ENCODE peak calls at places on chromosomes 13 and 19, in six cellular contexts. W is Peyer's patch, Z is fibroblast of lung, U is heart left ventricle, J is HCT116, R is thoracic aorta. C is an unnamed sample.

GRCh38 chr19:56348289-56348877 is 33.7 kb upstream of the ZSCAN5A start:
- DNase-seq in J (peak), W (no peak), R (no peak), Z (no peak), U (no peak), C (no peak)

GRCh38 chr13:106407338-106407737 is 128.1 kb downstream of the EFNB2 start:
- DNase-seq in Z (peak), J (no peak), R (no peak), W (no peak), U (no peak), C (no peak)

GRCh38 chr19:9848060-9848459 is 12.9 kb downstream of the PIN1 start:
- DNase-seq in W (no peak), U (no peak), Z (no peak), R (no peak), J (no peak), C (no peak)

GRCh38 chr19:29067831-29068230 is 145.1 kb downstream of the UQCRFS1 start:
- DNase-seq in J (no peak), W (no peak), U (no peak), R (no peak), Z (no peak), C (no peak)

GRCh38 chr19:56299688-56300087 is 15.0 kb downstream of the ZSCAN5A start:
- DNase-seq in R (no peak), W (no peak), J (no peak), Z (no peak), U (no peak), C (no peak)

GRCh38 chr19:32642771-32643170 is 32.2 kb downstream of the ANKRD27 start:
- DNase-seq in J (no peak), U (no peak), R (no peak), Z (no peak), W (peak), C (no peak)

GRCh38 chr13:42011601-42012401 is 36.6 kb upstream of the DGKH start:
- DNase-seq in J (no peak), Z (no peak), U (no peak), R (no peak), W (no peak), C (no peak)

GRCh38 chr13:101556676-101557121 is 104.2 kb downstream of the ITGBL1 start:
- DNase-seq in J (no peak), U (no peak), R (no peak), W (no peak), Z (no peak), C (no peak)

GRCh38 chr19:2494084-2494446 is 18.1 kb downstream of the GADD45B start:
- DNase-seq in Z (peak), J (no peak), U (no peak), R (no peak), W (no peak), C (no peak)

GRCh38 chr13:52615817-52616216 is 26.4 kb upstream of the HNRNPA1L2 start:
- DNase-seq in R (no peak), J (no peak), Z (no peak), W (no peak), U (no peak), C (no peak)

GRCh38 chr19:10769533-10770491 is 51.9 kb downstream of the DNM2 start:
- DNase-seq in Z (no peak), J (no peak), U (peak), R (no peak), W (no peak), C (peak)

GRCh38 chr13:97287047-97287383 is 64.9 kb downstream of the MBNL2 start:
- DNase-seq in W (no peak), R (no peak), U (no peak), J (no peak), Z (no peak), C (no peak)

GRCh38 chr13:29802621-29803020 is 47.8 kb downstream of the UBL3 start:
- DNase-seq in U (no peak), W (no peak), Z (peak), J (no peak), R (no peak), C (no peak)

GRCh38 chr19:40335855-40336700 is 12.1 kb downstream of the C19orf47 start:
- DNase-seq in W (no peak), J (no peak), R (no peak), U (no peak), Z (peak), C (no peak)

GRCh38 chr19:43759515-43759914 is 4.8 kb upstream of the SMG9 start:
- DNase-seq in U (no peak), R (no peak), J (peak), W (no peak), Z (peak), C (no peak)

GRCh38 chr13:84400711-84401110 is 518.4 kb upstream of the SLITRK1 start:
- DNase-seq in R (no peak), Z (peak), W (no peak), U (no peak), J (no peak), C (no peak)

GRCh38 chr13:93862259-93862658 is 617.2 kb downstream of the DCT start:
- DNase-seq in R (no peak), J (no peak), W (no peak), U (no peak), Z (peak), C (no peak)

GRCh38 chr13:21243045-21243842 is 66.8 kb downstream of the MRPL57 start:
- DNase-seq in R (no peak), U (no peak), J (no peak), W (no peak), Z (no peak), C (no peak)

GRCh38 chr19:1401138-1401888 is at the start of gene GAMT:
- DNase-seq in U (peak), R (no peak), J (no peak), Z (peak), W (peak), C (peak)

GRCh38 chr13:98489446-98490194 is 87.3 kb downstream of the STK24 start:
- DNase-seq in U (no peak), J (no peak), R (no peak), Z (no peak), W (no peak), C (no peak)

GRCh38 chr19:23527797-23528196 is 132.5 kb upstream of the ZNF91 start:
- DNase-seq in Z (no peak), U (no peak), W (no peak), R (no peak), J (no peak), C (no peak)

GRCh38 chr19:51473009-51473707 is 5.2 kb upstream of the CEACAM18 start:
- DNase-seq in Z (peak), U (peak), W (peak), J (peak), R (peak), C (peak)

GRCh38 chr19:17872251-17873001 is 681 bp downstream of the SLC5A5 start:
- DNase-seq in R (no peak), Z (no peak), J (no peak), U (no peak), W (peak), C (no peak)

GRCh38 chr13:91922969-91923592 is 524.7 kb downstream of the GPC5 start:
- DNase-seq in U (no peak), J (no peak), Z (no peak), R (no peak), W (no peak), C (no peak)

GRCh38 chr19:18130523-18131242 is 22.3 kb upstream of the PIK3R2 start:
- DNase-seq in J (no peak), R (no peak), U (no peak), W (no peak), Z (no peak), C (no peak)

GRCh38 chr19:23116802-23117571 is at the start of gene ZNF730:
- DNase-seq in U (peak), W (no peak), J (no peak), Z (peak), R (no peak), C (peak)

GRCh38 chr19:39411006-39411831 is 1.2 kb upstream of the PLEKHG2 start:
- DNase-seq in J (no peak), U (no peak), W (peak), Z (peak), R (no peak), C (no peak)

GRCh38 chr13:51341804-51342203 is 2.3 kb downstream of the SERPINE3 start:
- DNase-seq in R (no peak), Z (no peak), U (no peak), W (no peak), J (no peak), C (no peak)

GRCh38 chr19:40542197-40542859 is 34.3 kb upstream of the SHKBP1 start:
- DNase-seq in U (peak), J (no peak), W (peak), R (peak), Z (peak), C (peak)

GRCh38 chr13:29196409-29197074 is 376.4 kb downstream of the MTUS2 start:
- DNase-seq in Z (no peak), R (no peak), U (no peak), J (no peak), W (no peak), C (no peak)

GRCh38 chr13:114000151-114001040 is 26.5 kb upstream of the C13orf46 start:
- DNase-seq in W (no peak), Z (no peak), U (no peak), J (no peak), R (no peak), C (no peak)
- H3K27ac ChIP-seq in W (no peak), Z (no peak), U (no peak), J (no peak), R (no peak), C (no peak)

GRCh38 chr13:110361365-110361911 is 54.4 kb downstream of the COL4A2 start:
- DNase-seq in U (peak), W (no peak), J (no peak), Z (peak), R (peak), C (no peak)
- H3K27ac ChIP-seq in U (peak), W (peak), J (no peak), Z (peak), R (peak), C (no peak)

GRCh38 chr19:47253970-47254369 is 2.4 kb upstream of the CCDC9 start:
- DNase-seq in U (no peak), W (no peak), Z (no peak), R (no peak), J (no peak), C (no peak)
- H3K27ac ChIP-seq in U (no peak), W (no peak), Z (peak), R (no peak), J (peak), C (no peak)

DNA sequence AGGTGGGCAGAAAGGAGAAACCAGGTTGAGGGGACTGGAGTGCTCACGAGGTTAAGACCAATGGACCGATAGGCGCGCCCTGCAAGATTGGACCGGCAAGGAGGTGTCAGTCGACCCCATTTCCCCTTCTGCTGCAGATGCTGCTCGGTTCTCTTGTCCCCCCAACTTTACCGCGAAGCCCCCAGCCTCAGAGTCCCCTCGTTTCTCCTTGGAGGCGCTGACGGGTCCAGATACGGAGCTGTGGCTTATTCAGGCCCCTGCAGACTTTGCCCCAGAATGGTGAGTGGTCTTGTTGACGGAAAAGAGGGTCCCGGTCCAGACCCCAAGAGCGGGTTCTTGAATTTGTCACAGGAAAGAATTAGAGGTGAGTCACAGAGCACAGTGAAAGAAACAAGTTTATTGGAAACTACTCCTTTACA is 522 bp downstream of the POLR1G start:
- DNase-seq in W (no peak), J (no peak), Z (no peak), U (no peak), R (no peak), C (no peak)
- H3K27ac ChIP-seq in W (peak), J (peak), Z (peak), U (no peak), R (no peak), C (no peak)

DNA sequence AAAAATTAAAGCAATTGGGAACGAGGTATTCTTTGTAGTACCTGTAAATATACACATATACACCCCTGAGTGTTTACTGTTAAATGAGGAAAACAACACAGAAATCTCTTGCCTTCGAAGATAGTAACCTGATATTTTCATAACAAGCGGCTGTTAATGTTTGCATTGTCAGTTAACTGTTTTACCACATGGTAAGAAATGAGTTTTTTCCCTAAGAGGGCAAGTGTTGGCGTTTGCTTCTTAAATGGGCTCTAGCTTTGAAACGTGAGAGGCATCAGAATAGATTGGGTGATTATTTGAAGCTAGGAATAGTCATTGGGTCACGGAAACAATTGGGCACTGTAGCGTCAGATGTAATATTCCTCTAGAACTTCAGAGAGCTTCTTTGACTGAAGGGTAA is 22.0 kb upstream of the UPF3A start:
- DNase-seq in U (no peak), Z (no peak), W (no peak), J (no peak), R (no peak), C (no peak)
- H3K27ac ChIP-seq in U (no peak), Z (no peak), W (no peak), J (no peak), R (no peak), C (no peak)

GRCh38 chr13:48401480-48401879 is 11.4 kb downstream of the LPAR6 start:
- DNase-seq in R (no peak), J (no peak), Z (no peak), U (no peak), W (no peak), C (no peak)
- H3K27ac ChIP-seq in R (peak), J (no peak), Z (no peak), U (peak), W (no peak), C (no peak)

GRCh38 chr19:13981988-13982501 is 24.1 kb downstream of the RFX1 start:
- DNase-seq in U (no peak), W (no peak), J (no peak), R (no peak), Z (no peak), C (no peak)
- H3K27ac ChIP-seq in U (no peak), W (peak), J (no peak), R (no peak), Z (no peak), C (no peak)

GRCh38 chr13:49443327-49443688 is 556 bp downstream of the CAB39L start:
- DNase-seq in W (no peak), Z (peak), J (no peak), U (no peak), R (no peak), C (peak)
- H3K27ac ChIP-seq in W (peak), Z (peak), J (peak), U (peak), R (peak), C (peak)

GRCh38 chr19:49061445-49061844 is 3.2 kb downstream of the NTF4 start:
- DNase-seq in Z (no peak), W (no peak), U (no peak), J (no peak), R (no peak), C (no peak)

GRCh38 chr19:49064768-49065611 is at the start of gene NTF4:
- DNase-seq in U (no peak), W (no peak), Z (peak), J (no peak), R (no peak), C (no peak)

GRCh38 chr19:49065905-49066512 is 1.4 kb upstream of the NTF4 start:
- DNase-seq in W (no peak), R (no peak), J (no peak), U (no peak), Z (no peak), C (no peak)

GRCh38 chr19:49061000-49061399 is 3.5 kb upstream of the CGB7 start:
- DNase-seq in Z (no peak), U (no peak), J (no peak), R (no peak), W (no peak), C (no peak)

DNA sequence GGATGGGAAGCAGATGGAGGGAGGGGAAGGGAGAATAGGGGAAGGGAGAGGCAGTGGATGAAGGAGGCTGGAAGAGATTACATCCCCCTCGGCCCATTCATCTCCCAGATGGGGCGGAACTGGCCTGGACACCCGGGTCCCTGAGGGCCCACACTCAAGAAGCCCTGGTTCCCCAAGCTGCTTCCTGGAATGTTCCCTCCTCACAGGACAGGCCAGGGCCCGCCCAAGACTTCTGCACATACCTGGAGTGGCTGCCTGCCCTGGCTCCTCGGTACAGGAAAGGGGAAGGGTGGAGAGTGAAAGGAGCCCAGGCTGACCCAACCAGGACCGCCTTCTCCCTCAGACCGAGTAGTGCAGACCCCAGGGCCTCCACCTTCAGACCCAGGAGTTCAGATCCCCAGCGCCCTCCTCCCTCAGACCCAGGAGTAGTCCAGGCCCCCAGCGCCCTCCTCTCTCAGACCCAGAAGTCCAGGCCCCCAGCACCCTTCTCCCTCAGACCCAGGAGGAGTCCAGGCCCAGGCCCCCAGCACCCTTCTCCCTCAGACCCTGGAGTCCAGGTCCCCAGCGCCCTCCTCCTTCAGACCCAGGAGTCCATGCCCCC is 489 bp downstream of the NTF4 start:
- DNase-seq in R (no peak), W (no peak), U (no peak), Z (no peak), J (no peak), C (no peak)
- H3K27ac ChIP-seq in R (no peak), W (no peak), U (no peak), Z (no peak), J (peak), C (no peak)